ENCODE peak calls at places on chromosomes 12 and 14, in five cellular contexts. V, F, U, C and D are unnamed samples.

GRCh38 chr12:71070416-71071155 is 87.2 kb downstream of the TSPAN8 start:
- DNase-seq in V (peak), F (no peak), U (no peak), C (no peak), D (peak)

GRCh38 chr12:78171082-78171481 is 340.4 kb downstream of the NAV3 start:
- DNase-seq in V (no peak), F (no peak), U (no peak), C (no peak), D (no peak)

GRCh38 chr12:27709932-27710591 is 570 bp upstream of the MRPS35 start:
- DNase-seq in V (peak), F (no peak), U (no peak), C (no peak), D (peak)

GRCh38 chr14:102694530-102695171 is 82.6 kb upstream of the TRAF3 start:
- DNase-seq in V (peak), F (peak), U (peak), C (no peak), D (peak)

GRCh38 chr14:72710212-72710611 is 183.7 kb downstream of the DPF3 start:
- DNase-seq in V (no peak), F (peak), U (no peak), C (no peak), D (peak)

GRCh38 chr12:104155711-104156555 is 17.9 kb upstream of the NFYB start:
- DNase-seq in V (no peak), F (no peak), U (no peak), C (no peak), D (peak)

GRCh38 chr14:54440870-54441868 is at the start of gene CNIH1:
- DNase-seq in V (peak), F (peak), U (peak), C (peak), D (peak)

GRCh38 chr14:92897922-92898599 is 24.9 kb upstream of the CHGA start:
- DNase-seq in V (peak), F (no peak), U (no peak), C (no peak), D (no peak)

GRCh38 chr12:66036317-66036716 is 94.2 kb downstream of the LLPH start:
- DNase-seq in V (peak), F (no peak), U (no peak), C (peak), D (peak)

GRCh38 chr14:44529026-44529425 is 21.9 kb upstream of the FSCB start:
- DNase-seq in V (peak), F (no peak), U (no peak), C (no peak), D (peak)

GRCh38 chr12:131432532-131433260 is 278.2 kb upstream of the SFSWAP start:
- DNase-seq in V (no peak), F (peak), U (peak), C (no peak), D (no peak)

GRCh38 chr14:101845896-101846295 is 84.4 kb downstream of the PPP2R5C start:
- DNase-seq in V (no peak), F (no peak), U (no peak), C (no peak), D (no peak)

GRCh38 chr14:67674139-67674479 is 323 bp downstream of the VTI1B start:
- DNase-seq in V (peak), F (peak), U (peak), C (peak), D (peak)

GRCh38 chr14:104797112-104798044 is 1.8 kb upstream of the AKT1 start:
- DNase-seq in V (no peak), F (no peak), U (no peak), C (no peak), D (no peak)

GRCh38 chr12:75481774-75482173 is 1.2 kb downstream of the GLIPR1 start:
- DNase-seq in V (no peak), F (no peak), U (peak), C (no peak), D (peak)

GRCh38 chr14:101891471-101891870 is 72.9 kb upstream of the DYNC1H1 start:
- DNase-seq in V (no peak), F (peak), U (no peak), C (no peak), D (no peak)

GRCh38 chr12:95848575-95849388 is 10.0 kb upstream of the SNRPF start:
- DNase-seq in V (peak), F (no peak), U (peak), C (no peak), D (peak)

GRCh38 chr12:102811125-102811737 is 105.8 kb downstream of the PAH start:
- DNase-seq in V (peak), F (no peak), U (peak), C (no peak), D (no peak)

GRCh38 chr12:117854339-117855012 is 114.3 kb downstream of the KSR2 start:
- DNase-seq in V (peak), F (no peak), U (peak), C (no peak), D (peak)

GRCh38 chr12:13962699-13963098 is 18.7 kb downstream of the GRIN2B start:
- DNase-seq in V (peak), F (no peak), U (peak), C (no peak), D (no peak)

GRCh38 chr14:22448905-22449611 is 140.0 kb downstream of the DAD1 start:
- DNase-seq in V (peak), F (no peak), U (peak), C (no peak), D (peak)

GRCh38 chr12:122856999-122857671 is 21.9 kb downstream of the HIP1R start:
- DNase-seq in V (peak), F (no peak), U (no peak), C (no peak), D (no peak)

GRCh38 chr12:47870175-47870781 is 34.5 kb downstream of the VDR start:
- DNase-seq in V (peak), F (peak), U (peak), C (no peak), D (no peak)

GRCh38 chr12:108826115-108826806 is 31.1 kb downstream of the SSH1 start:
- DNase-seq in V (no peak), F (peak), U (no peak), C (peak), D (peak)

GRCh38 chr12:41910578-41911331 is 233.9 kb downstream of the GXYLT1 start:
- DNase-seq in V (no peak), F (no peak), U (no peak), C (no peak), D (no peak)

GRCh38 chr12:45708363-45708762 is 21.1 kb upstream of the ARID2 start:
- DNase-seq in V (no peak), F (no peak), U (no peak), C (no peak), D (no peak)

GRCh38 chr14:75884198-75884611 is 97.6 kb downstream of the TGFB3 start:
- DNase-seq in V (peak), F (no peak), U (no peak), C (no peak), D (peak)

GRCh38 chr12:112325157-112325556 is 57.1 kb downstream of the HECTD4 start:
- DNase-seq in V (no peak), F (no peak), U (no peak), C (no peak), D (no peak)
- H3K27ac ChIP-seq in V (no peak), F (no peak), U (no peak), C (no peak), D (no peak)

GRCh38 chr12:81758421-81759214 is 532 bp downstream of the PPFIA2 start:
- DNase-seq in V (no peak), F (peak), U (no peak), C (no peak), D (peak)
- H3K4me3 ChIP-seq in V (peak), F (peak), U (no peak), C (peak), D (peak)

GRCh38 chr14:99760817-99761216 is 32.4 kb upstream of the EML1 start:
- DNase-seq in V (no peak), F (peak), U (no peak), C (no peak), D (no peak)
- H3K27ac ChIP-seq in V (no peak), F (peak), U (no peak), C (no peak), D (no peak)

GRCh38 chr12:82663893-82664292 is 22.8 kb upstream of the TMTC2 start:
- DNase-seq in V (no peak), F (no peak), U (no peak), C (no peak), D (no peak)
- H3K4me3 ChIP-seq in V (no peak), F (no peak), U (no peak), C (no peak), D (no peak)

DNA sequence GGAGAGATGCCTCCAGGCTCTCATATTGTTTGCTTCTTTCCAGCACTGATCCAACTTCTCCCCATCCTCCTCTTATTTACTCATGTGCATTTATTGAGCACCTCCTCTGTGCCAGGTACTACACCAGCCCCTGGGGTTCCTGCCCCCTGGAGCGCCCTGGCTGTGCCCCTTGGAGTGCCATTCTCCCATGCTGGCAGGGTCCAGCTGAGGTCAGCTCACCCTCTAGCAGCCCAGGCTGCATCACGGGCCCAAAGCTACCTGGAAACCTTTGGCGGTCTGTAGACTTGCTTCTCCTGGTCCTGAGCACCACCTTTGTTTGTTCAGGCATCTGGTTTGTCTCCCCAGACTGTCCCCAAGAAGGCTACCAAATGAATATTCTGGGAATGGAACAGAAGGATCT is 67.0 kb downstream of the ADCK1 start:
- DNase-seq in V (no peak), F (no peak), U (no peak), C (no peak), D (no peak)
- H3K27ac ChIP-seq in V (no peak), F (no peak), U (no peak), C (no peak), D (no peak)

DNA sequence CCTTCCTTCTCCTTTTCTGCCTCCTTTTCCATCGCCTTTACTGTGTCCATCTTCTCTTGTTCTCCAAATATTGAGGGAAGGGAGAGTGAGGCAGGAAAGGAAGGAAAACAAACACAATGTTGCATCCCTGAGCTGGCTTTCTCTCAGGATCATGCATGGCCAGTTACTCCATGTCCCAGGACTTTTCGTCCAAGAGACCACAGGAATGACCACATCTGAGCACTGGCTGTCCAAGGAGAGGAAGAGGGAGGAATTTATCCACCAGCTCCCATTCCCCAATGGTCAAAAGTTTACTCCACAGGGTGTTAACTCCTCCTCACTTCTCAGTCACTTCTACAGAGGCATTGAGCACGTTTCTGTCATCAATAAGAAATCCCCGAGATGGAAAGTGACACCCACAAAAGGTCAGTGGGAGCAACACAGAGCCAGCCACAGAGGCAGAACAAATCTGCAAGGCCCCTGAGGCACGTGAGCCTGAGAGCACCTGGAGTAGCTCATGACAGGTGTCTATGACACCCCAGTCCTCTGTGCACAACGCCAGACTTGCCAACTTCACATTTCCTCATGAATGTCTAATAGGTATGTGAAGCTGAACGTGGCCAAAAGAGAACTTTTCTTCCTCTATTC is 177.3 kb upstream of the NUDT4 start:
- DNase-seq in V (no peak), F (no peak), U (no peak), C (no peak), D (peak)
- H3K4me3 ChIP-seq in V (no peak), F (no peak), U (no peak), C (no peak), D (no peak)

DNA sequence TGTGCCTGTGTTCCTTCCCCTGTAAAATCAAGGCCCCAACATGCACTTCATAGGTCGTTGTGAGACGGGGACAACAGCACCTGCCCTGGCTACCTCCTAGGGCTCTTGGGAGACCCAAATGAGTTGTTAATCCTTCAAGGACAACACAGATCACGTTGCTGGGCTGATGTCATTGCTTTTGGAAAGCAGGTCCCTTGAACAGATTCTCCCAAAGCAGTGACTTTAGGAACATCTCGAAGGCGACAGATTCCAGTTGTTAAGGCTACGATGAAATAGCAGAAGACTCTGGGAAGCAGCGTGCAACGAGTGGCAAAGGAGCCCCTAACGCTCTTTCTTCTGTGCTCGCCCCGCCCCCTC is 26.2 kb upstream of the MAP1LC3B2 start:
- DNase-seq in V (no peak), F (no peak), U (no peak), C (no peak), D (no peak)
- H3K27ac ChIP-seq in V (peak), F (peak), U (no peak), C (no peak), D (no peak)

DNA sequence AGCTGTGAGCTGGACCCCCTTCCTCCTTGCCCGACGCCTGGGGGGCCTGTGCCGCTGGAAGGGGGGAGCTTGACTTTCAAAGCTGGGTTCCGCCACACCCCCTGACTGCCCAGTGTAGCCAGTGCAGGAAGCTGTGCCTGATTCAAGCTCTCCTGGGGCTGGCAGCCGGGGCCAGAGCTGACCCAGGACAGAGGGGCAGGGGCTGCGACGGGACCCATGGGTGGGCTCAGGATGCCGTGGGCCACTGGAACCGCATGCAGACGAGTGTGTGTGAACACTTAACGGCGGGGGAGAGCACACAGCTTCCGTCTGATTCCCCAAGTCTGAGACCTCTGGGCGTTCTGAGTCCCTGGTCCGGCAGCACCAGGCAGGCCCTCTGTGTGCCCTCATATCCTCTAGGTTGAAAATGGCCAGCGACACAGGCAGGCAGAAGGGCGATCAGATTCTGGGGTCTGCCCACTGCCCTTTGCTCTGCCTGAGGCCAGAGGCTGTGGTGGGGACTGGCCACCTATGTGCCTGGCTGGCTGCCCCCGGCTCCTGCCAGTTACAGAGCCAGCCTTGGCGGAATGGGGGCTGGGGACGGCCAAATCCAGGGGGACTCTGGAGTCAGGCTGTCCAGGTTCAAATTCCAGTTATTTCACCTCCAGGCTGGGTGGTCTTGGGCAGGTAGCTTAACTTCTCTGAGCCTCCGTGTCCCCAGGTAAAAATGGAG is 54.0 kb downstream of the CYP46A1 start:
- DNase-seq in V (no peak), F (peak), U (no peak), C (no peak), D (no peak)
- H3K4me3 ChIP-seq in V (peak), F (peak), U (no peak), C (peak), D (peak)